ENCODE peak calls at places on chromosomes 16 and 17, in seven cellular contexts. S, P, I, A, C, W and H are unnamed samples. For H3K4me1, the result is how much of the 10 kb centered on the place peaks cover.

GRCh38 chr17:50149425-50150353 is 788 bp downstream of the PPP1R9B start:
- DNase-seq in P (peak), W (no peak), S (no peak), A (peak), I (no peak), C (peak), H (peak)

GRCh38 chr17:48488548-48489106 is 42.2 kb downstream of the HOXB1 start:
- DNase-seq in I (no peak), A (no peak), S (no peak), C (no peak), P (no peak), W (no peak), H (peak)

GRCh38 chr16:7364054-7364407 is 31.4 kb downstream of the RBFOX1 start:
- DNase-seq in I (no peak), C (no peak), S (no peak), W (no peak), P (no peak), A (no peak), H (no peak)

GRCh38 chr16:15440852-15441251 is 6.5 kb downstream of the BMERB1 start:
- DNase-seq in I (no peak), P (no peak), C (no peak), A (no peak), W (no peak), S (no peak), H (no peak)

GRCh38 chr17:57578608-57578990 is 166.5 kb downstream of the CCDC182 start:
- DNase-seq in W (no peak), A (no peak), P (no peak), C (no peak), S (no peak), I (no peak), H (no peak)

GRCh38 chr17:52128721-52129120 is 29.8 kb downstream of the CA10 start:
- DNase-seq in W (no peak), C (no peak), I (no peak), P (no peak), A (no peak), S (no peak), H (no peak)

GRCh38 chr17:13036776-13037175 is 18.9 kb upstream of the ELAC2 start:
- DNase-seq in I (no peak), S (no peak), A (no peak), P (no peak), C (no peak), W (no peak), H (no peak)

GRCh38 chr16:74216319-74216718 is 80.3 kb upstream of the PSMD7 start:
- DNase-seq in C (no peak), S (no peak), P (no peak), A (no peak), I (no peak), W (no peak), H (no peak)

GRCh38 chr16:50314665-50315064 is 48.3 kb downstream of the ADCY7 start:
- DNase-seq in S (no peak), I (no peak), A (no peak), W (no peak), P (no peak), C (no peak), H (no peak)

GRCh38 chr16:82695806-82696205 is 69.0 kb downstream of the CDH13 start:
- DNase-seq in P (no peak), S (no peak), W (no peak), I (no peak), C (no peak), A (no peak), H (no peak)

GRCh38 chr16:65069766-65070165 is 52.1 kb downstream of the CDH11 start:
- DNase-seq in A (no peak), S (no peak), P (no peak), W (no peak), I (no peak), C (no peak), H (no peak)

GRCh38 chr17:2017274-2017941 is 7.7 kb downstream of the RTN4RL1 start:
- DNase-seq in W (no peak), I (no peak), A (no peak), P (no peak), C (no peak), S (no peak), H (no peak)

GRCh38 chr17:44775838-44776621 is 17.2 kb downstream of the ADAM11 start:
- DNase-seq in A (no peak), C (peak), P (no peak), I (no peak), W (no peak), S (peak), H (no peak)

GRCh38 chr16:70257391-70257790 is 5.7 kb upstream of the EXOSC6 start:
- DNase-seq in A (no peak), W (no peak), S (peak), P (no peak), C (no peak), I (no peak), H (no peak)

GRCh38 chr16:70267516-70267915 is 15.8 kb upstream of the EXOSC6 start:
- DNase-seq in C (no peak), W (no peak), I (no peak), S (no peak), A (peak), P (no peak), H (peak)

GRCh38 chr16:58499615-58500328 is at the start of gene NDRG4:
- DNase-seq in S (peak), P (peak), A (no peak), C (no peak), W (no peak), I (peak), H (peak)

GRCh38 chr17:63698886-63699637 is 863 bp downstream of the LIMD2 start:
- DNase-seq in S (peak), A (peak), P (peak), C (peak), W (peak), I (peak), H (peak)

GRCh38 chr17:57852955-57853328 is 3.1 kb upstream of the MRPS23 start:
- DNase-seq in S (no peak), C (no peak), I (no peak), A (no peak), P (no peak), W (no peak), H (no peak)

GRCh38 chr17:4806770-4807533 is at the start of gene PLD2:
- DNase-seq in C (peak), P (peak), A (peak), S (peak), W (peak), I (peak), H (peak)

GRCh38 chr17:54848368-54848987 is 52.2 kb upstream of the TOM1L1 start:
- DNase-seq in C (no peak), P (no peak), I (no peak), S (no peak), W (no peak), A (no peak), H (no peak)

GRCh38 chr17:19376799-19377198 is 1.5 kb upstream of the MAPK7 start:
- DNase-seq in A (no peak), S (no peak), C (peak), W (no peak), P (no peak), I (peak), H (peak)

GRCh38 chr17:27354491-27355081 is 60.7 kb downstream of the WSB1 start:
- DNase-seq in C (no peak), I (no peak), W (no peak), S (peak), P (no peak), A (no peak), H (no peak)

GRCh38 chr17:699350-699749 is 15.3 kb downstream of the VPS53 start:
- DNase-seq in C (no peak), W (no peak), P (no peak), I (no peak), S (no peak), A (no peak), H (no peak)

GRCh38 chr17:67074781-67075180 is 30.4 kb downstream of the CACNG1 start:
- DNase-seq in S (no peak), A (no peak), C (no peak), I (no peak), W (no peak), P (no peak), H (no peak)

GRCh38 chr16:69773255-69773947 is 11.3 kb downstream of the WWP2 start:
- DNase-seq in P (no peak), A (no peak), C (no peak), S (no peak), W (no peak), I (no peak), H (no peak)

GRCh38 chr16:17972460-17972943 is 364.0 kb downstream of the NPIPA8 start:
- DNase-seq in S (no peak), C (no peak), W (peak), A (no peak), P (peak), I (no peak), H (no peak)

GRCh38 chr16:35598696-35599332 is 2139.4 kb downstream of the TP53TG3F start:
- DNase-seq in C (no peak), S (no peak), A (no peak), P (no peak), I (no peak), W (no peak), H (no peak)

GRCh38 chr16:12267491-12267890 is 291.0 kb downstream of the SNX29 start:
- DNase-seq in S (no peak), C (no peak), P (no peak), W (no peak), I (no peak), A (no peak), H (no peak)

GRCh38 chr16:2675714-2676113 is 6.6 kb upstream of the KCTD5 start:
- DNase-seq in W (no peak), S (peak), C (no peak), I (no peak), P (no peak), A (no peak), H (peak)

DNA sequence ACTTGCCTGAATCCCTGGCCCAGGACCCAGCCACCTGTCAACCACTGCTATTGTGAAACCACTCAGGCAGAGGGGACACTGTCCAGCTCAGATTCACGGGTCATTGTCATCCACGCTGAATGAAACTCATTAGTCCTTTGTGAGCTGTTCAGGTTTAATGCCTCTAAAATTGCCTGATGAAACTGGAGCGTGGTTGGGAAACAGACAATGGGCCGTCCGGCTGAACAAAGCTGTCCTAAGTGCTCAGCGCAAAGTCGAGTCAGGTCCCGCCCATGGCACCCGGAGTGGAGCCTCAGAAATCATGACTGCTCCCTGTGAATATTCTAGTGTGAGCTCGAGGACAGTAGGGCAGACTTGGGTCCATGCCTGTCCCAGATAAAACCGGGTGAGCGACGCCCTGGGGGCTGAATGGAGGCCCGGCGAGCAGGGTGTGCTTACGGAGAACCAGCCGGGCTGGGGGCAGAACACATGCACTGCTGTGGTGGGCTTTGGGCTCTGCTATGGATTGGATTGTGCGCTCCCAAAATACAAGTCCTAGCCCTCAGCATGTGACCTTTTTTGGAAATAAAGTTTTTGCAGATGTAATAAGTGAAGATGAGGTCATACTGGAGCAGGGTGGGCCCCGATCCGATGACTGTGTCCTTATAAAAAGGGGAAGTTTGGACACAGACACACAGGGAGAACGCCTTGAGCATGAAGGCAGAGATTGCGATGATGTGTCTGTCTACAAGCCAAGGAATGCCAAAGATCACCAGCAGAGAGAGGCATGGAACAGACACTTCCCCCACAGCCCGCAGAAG is 12.9 kb upstream of the CMIP start:
- DNase-seq in A (no peak), I (no peak), P (no peak), C (no peak), S (peak), W (peak), H (peak)
- TF ChIP-seq CTCF in A (no peak), I (no peak), P (no peak), C (no peak), S (no peak), W (no peak), H (no peak)

GRCh38 chr17:15657868-15658775 is 26.0 kb downstream of the TRIM16 start:
- DNase-seq in S (no peak), C (no peak), W (no peak), A (no peak), P (no peak), I (no peak), H (no peak)
- H3K4me1 ChIP-seq in S (under half), C (under half), W (under half), A (under half), P (under half), I (under half), H (under half)

DNA sequence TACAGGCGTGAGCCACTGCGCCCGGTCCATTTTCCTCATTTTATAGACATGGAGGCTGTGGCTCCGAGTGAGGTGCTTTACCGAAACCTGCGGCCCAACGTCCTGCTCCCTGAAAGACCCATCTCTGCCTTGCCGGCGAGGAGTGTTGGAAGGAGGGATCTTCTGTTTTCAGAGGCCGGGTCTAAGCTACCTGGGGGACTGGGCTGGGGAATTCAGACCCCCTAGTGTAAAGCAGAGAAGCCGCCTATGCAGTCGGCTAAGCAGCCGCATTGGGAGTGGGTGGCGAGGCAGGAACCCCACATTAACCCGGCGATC is 16.3 kb downstream of the MEOX1 start:
- DNase-seq in P (no peak), S (no peak), C (no peak), W (no peak), A (no peak), I (no peak), H (no peak)
- H3K4me3 ChIP-seq in P (peak), S (peak), C (peak), W (peak), A (no peak), I (no peak), H (peak)

GRCh38 chr16:8678068-8678927 is 3.9 kb downstream of the ABAT start:
- DNase-seq in S (no peak), C (no peak), I (no peak), W (no peak), P (no peak), A (no peak), H (no peak)
- TF ChIP-seq CTCF in S (no peak), C (no peak), I (no peak), W (no peak), P (no peak), A (no peak), H (no peak)

GRCh38 chr16:54239441-54239840 is 47.1 kb downstream of the IRX3 start:
- DNase-seq in P (peak), S (no peak), I (no peak), W (peak), A (no peak), C (no peak), H (no peak)

GRCh38 chr16:54242199-54242598 is 44.4 kb downstream of the IRX3 start:
- DNase-seq in P (no peak), S (no peak), W (no peak), C (no peak), A (no peak), I (no peak), H (no peak)

GRCh38 chr16:54241525-54241924 is 45.1 kb downstream of the IRX3 start:
- DNase-seq in S (no peak), I (no peak), C (no peak), W (no peak), A (no peak), P (no peak), H (no peak)

GRCh38 chr16:54236761-54237160 is 49.8 kb downstream of the IRX3 start:
- DNase-seq in C (no peak), S (no peak), A (no peak), W (no peak), I (no peak), P (no peak), H (no peak)

GRCh38 chr16:54240180-54241125 is 46.1 kb downstream of the IRX3 start:
- DNase-seq in I (no peak), C (no peak), A (no peak), W (no peak), S (no peak), P (no peak), H (no peak)
- H3K4me1 ChIP-seq in I (under half), C (under half), A (under half), W (under half), S (under half), P (under half), H (under half)

DNA sequence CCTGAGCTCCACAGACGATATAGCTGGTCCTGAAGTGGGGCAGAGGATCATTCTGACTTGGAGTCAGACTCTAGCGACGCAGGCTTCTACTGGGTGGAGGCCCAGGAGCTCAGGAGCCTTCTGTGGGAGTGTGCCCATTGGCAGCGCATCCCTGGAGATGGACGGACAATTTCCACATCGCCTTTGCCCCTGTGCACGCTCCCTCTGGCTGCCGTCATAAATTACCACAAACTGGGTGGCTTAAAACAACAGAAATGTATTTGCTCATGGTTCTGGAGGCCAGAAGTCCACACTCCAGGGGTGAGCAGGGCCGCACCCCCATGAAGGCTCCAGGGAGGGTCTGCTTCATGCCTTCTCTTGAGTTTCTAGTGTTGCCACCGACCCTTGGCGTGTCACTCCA is 6.9 kb downstream of the CARD14 start:
- DNase-seq in A (no peak), W (no peak), I (no peak), C (no peak), P (no peak), S (no peak), H (no peak)
- H3K4me3 ChIP-seq in A (no peak), W (no peak), I (no peak), C (no peak), P (no peak), S (no peak), H (no peak)

DNA sequence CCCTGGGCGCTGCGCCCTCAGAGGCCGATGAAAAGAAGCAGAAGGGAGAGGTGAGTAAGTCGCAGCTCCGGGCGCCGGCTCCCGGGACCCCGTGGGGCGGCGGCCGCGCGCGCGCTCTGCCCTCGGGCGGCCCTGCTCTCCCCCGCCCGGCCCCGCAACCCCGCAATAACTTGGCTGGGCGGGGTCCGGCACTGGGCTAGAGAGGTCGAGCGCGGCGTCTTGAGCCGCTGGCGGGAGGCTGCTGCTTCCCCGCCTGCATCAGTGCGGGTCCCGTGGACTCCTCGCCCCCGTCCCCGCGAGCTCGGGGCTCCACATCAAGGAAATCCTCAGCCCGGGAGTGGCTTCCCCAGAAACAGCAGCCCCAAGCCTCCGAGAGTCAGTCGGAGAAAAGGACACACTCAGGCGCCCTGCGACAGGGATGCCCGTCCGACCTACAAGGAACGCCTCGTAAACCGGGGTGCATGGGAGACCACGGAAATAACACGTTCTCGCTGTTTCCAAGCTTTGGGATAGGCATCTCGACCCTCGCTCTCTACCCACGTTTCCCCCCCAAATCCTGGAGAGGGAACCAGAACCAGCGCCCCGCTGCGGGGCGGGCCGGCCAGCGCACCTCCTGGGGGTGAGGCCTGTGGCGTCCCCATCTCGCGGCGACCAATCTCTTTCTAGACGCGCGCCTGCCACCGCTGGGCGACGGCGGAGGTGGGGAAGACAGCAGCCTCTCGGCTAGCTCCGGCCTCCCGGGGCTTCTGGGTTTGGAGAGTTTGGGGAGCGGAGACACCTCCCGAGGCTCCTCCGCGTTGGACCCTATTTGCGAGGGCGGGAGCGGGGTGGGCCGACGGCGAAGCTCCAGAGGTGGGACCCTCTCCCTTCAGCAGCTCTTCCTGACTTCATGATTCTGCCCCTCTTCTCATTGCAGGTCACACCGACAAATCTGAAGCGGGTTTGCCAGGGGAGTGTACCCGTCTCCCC is 809 bp upstream of the ABHD15 start:
- DNase-seq in A (peak), I (peak), S (peak), P (peak), C (peak), W (peak), H (peak)
- TF ChIP-seq CTCF in A (peak), I (no peak), S (peak), P (peak), C (no peak), W (peak), H (peak)

DNA sequence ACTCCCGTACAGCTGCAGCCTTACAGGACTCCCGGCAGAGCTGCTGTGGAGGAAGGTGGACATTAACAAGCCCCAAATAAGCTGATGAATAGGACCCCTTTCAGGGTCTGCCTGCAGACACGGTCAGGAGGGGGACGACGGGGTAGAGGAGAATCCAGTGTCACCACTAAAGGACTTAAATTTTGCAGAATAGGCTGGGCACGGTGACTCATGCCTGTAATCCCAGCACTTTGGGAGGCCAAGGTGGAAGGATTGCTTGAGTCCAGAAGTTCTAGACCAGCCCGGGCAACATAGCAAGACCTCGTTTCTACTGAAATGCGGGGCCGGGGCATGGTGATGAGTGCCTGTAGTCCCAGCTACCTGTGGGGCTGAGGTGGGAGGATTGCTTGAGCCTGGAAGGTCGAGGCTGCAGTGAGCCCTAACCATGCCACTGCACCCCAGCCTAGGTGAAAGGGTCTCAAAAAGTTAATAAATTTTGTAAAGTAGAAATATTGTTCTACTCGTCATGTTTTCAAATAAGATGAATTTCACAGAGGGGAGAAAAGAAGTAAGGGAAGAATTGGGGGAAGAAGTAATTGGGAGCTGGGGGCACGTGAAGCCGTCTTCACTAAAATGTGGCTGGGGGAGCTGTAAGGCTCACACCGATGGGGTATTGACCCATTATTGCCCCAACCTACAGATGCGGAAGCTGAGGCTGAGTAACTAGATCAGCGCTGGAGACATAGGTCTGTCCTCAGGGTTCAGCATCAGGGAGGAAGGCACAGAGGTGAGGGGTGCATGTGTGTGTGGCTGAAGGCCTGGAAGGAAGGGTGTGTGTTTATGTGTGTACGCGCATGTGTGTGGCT is 4.7 kb downstream of the LITAFD start:
- DNase-seq in I (no peak), C (no peak), A (peak), P (no peak), W (no peak), S (no peak), H (no peak)
- H3K4me1 ChIP-seq in I (under half), C (under half), A (under half), P (under half), W (under half), S (under half), H (under half)